ENCODE peak calls at places on chromosomes 13 and 19, in ten cellular contexts. One of them, this sample, is unnamed. For H3K4me1, the result is how much of the 10 kb centered on the place peaks cover.

GRCh38 chr19:51211833-51212232 is 13.0 kb upstream of the CD33 start:
- DNase-seq in astrocyte: no peak
- DNase-seq in heart left ventricle: no peak
- DNase-seq in cardiac muscle cell: no peak
- DNase-seq in esophagus muscularis mucosa: no peak
- DNase-seq in neuronal stem cell: no peak
- DNase-seq in IMR-90: no peak
- DNase-seq in psoas muscle: no peak
- DNase-seq in transverse colon: no peak
- DNase-seq in mucosa of descending colon: no peak
- DNase-seq in this sample: no peak

GRCh38 chr13:112690242-112690943 is 555 bp downstream of the ATP11A start:
- DNase-seq in IMR-90: peak
- DNase-seq in cardiac muscle cell: peak
- DNase-seq in astrocyte: peak
- DNase-seq in heart left ventricle: peak
- DNase-seq in mucosa of descending colon: peak
- DNase-seq in esophagus muscularis mucosa: no peak
- DNase-seq in transverse colon: peak
- DNase-seq in neuronal stem cell: no peak
- DNase-seq in psoas muscle: peak
- DNase-seq in this sample: no peak

GRCh38 chr19:49613374-49613773 is 22.4 kb downstream of the PRR12 start:
- DNase-seq in transverse colon: no peak
- DNase-seq in mucosa of descending colon: no peak
- DNase-seq in esophagus muscularis mucosa: no peak
- DNase-seq in neuronal stem cell: no peak
- DNase-seq in heart left ventricle: no peak
- DNase-seq in cardiac muscle cell: no peak
- DNase-seq in IMR-90: no peak
- DNase-seq in astrocyte: no peak
- DNase-seq in psoas muscle: no peak
- DNase-seq in this sample: no peak

GRCh38 chr19:27529158-27529557 is 1683.8 kb downstream of the UQCRFS1 start:
- DNase-seq in psoas muscle: no peak
- DNase-seq in neuronal stem cell: no peak
- DNase-seq in astrocyte: no peak
- DNase-seq in esophagus muscularis mucosa: no peak
- DNase-seq in mucosa of descending colon: no peak
- DNase-seq in cardiac muscle cell: no peak
- DNase-seq in transverse colon: no peak
- DNase-seq in IMR-90: no peak
- DNase-seq in heart left ventricle: no peak
- DNase-seq in this sample: no peak

GRCh38 chr13:83929147-83929546 is 46.9 kb upstream of the SLITRK1 start:
- DNase-seq in esophagus muscularis mucosa: no peak
- DNase-seq in psoas muscle: no peak
- DNase-seq in IMR-90: no peak
- DNase-seq in heart left ventricle: no peak
- DNase-seq in mucosa of descending colon: no peak
- DNase-seq in transverse colon: no peak
- DNase-seq in cardiac muscle cell: no peak
- DNase-seq in astrocyte: no peak
- DNase-seq in neuronal stem cell: no peak
- DNase-seq in this sample: no peak

GRCh38 chr19:4654437-4655361 is 15.4 kb downstream of the TNFAIP8L1 start:
- DNase-seq in heart left ventricle: no peak
- DNase-seq in astrocyte: no peak
- DNase-seq in IMR-90: no peak
- DNase-seq in psoas muscle: no peak
- DNase-seq in cardiac muscle cell: no peak
- DNase-seq in mucosa of descending colon: no peak
- DNase-seq in neuronal stem cell: no peak
- DNase-seq in transverse colon: no peak
- DNase-seq in esophagus muscularis mucosa: no peak
- DNase-seq in this sample: no peak

GRCh38 chr13:52925775-52926285 is 77.4 kb upstream of the PCDH8 start:
- DNase-seq in psoas muscle: peak
- DNase-seq in mucosa of descending colon: no peak
- DNase-seq in cardiac muscle cell: peak
- DNase-seq in IMR-90: no peak
- DNase-seq in heart left ventricle: peak
- DNase-seq in esophagus muscularis mucosa: no peak
- DNase-seq in astrocyte: no peak
- DNase-seq in transverse colon: no peak
- DNase-seq in neuronal stem cell: no peak
- DNase-seq in this sample: no peak

GRCh38 chr13:61149333-61149730 is 266.3 kb downstream of the PCDH20 start:
- DNase-seq in astrocyte: peak
- DNase-seq in esophagus muscularis mucosa: no peak
- DNase-seq in neuronal stem cell: peak
- DNase-seq in cardiac muscle cell: no peak
- DNase-seq in heart left ventricle: no peak
- DNase-seq in psoas muscle: no peak
- DNase-seq in IMR-90: no peak
- DNase-seq in mucosa of descending colon: no peak
- DNase-seq in transverse colon: no peak
- DNase-seq in this sample: no peak

GRCh38 chr13:76387561-76387960 is 498.6 kb downstream of the KCTD12 start:
- DNase-seq in psoas muscle: no peak
- DNase-seq in astrocyte: no peak
- DNase-seq in heart left ventricle: no peak
- DNase-seq in mucosa of descending colon: no peak
- DNase-seq in neuronal stem cell: no peak
- DNase-seq in IMR-90: no peak
- DNase-seq in cardiac muscle cell: no peak
- DNase-seq in transverse colon: no peak
- DNase-seq in esophagus muscularis mucosa: no peak
- DNase-seq in this sample: no peak

GRCh38 chr13:46146898-46147297 is 35.1 kb downstream of the LCP1 start:
- DNase-seq in mucosa of descending colon: no peak
- DNase-seq in cardiac muscle cell: peak
- DNase-seq in astrocyte: no peak
- DNase-seq in transverse colon: no peak
- DNase-seq in psoas muscle: no peak
- DNase-seq in heart left ventricle: no peak
- DNase-seq in neuronal stem cell: no peak
- DNase-seq in IMR-90: no peak
- DNase-seq in esophagus muscularis mucosa: no peak
- DNase-seq in this sample: no peak

GRCh38 chr19:39130337-39131254 is 5.0 kb downstream of the PAK4 start:
- DNase-seq in cardiac muscle cell: no peak
- DNase-seq in astrocyte: no peak
- DNase-seq in mucosa of descending colon: no peak
- DNase-seq in neuronal stem cell: no peak
- DNase-seq in transverse colon: no peak
- DNase-seq in heart left ventricle: peak
- DNase-seq in IMR-90: no peak
- DNase-seq in esophagus muscularis mucosa: no peak
- DNase-seq in psoas muscle: no peak
- DNase-seq in this sample: no peak

GRCh38 chr19:39133431-39134270 is 8.1 kb downstream of the PAK4 start:
- DNase-seq in mucosa of descending colon: peak
- DNase-seq in heart left ventricle: no peak
- DNase-seq in psoas muscle: no peak
- DNase-seq in astrocyte: no peak
- DNase-seq in transverse colon: peak
- DNase-seq in IMR-90: no peak
- DNase-seq in esophagus muscularis mucosa: no peak
- DNase-seq in cardiac muscle cell: peak
- DNase-seq in neuronal stem cell: no peak
- DNase-seq in this sample: peak

GRCh38 chr19:39135701-39136100 is 10.1 kb downstream of the PAK4 start:
- DNase-seq in astrocyte: no peak
- DNase-seq in cardiac muscle cell: no peak
- DNase-seq in heart left ventricle: no peak
- DNase-seq in mucosa of descending colon: no peak
- DNase-seq in IMR-90: no peak
- DNase-seq in esophagus muscularis mucosa: no peak
- DNase-seq in psoas muscle: no peak
- DNase-seq in neuronal stem cell: no peak
- DNase-seq in transverse colon: no peak
- DNase-seq in this sample: no peak

GRCh38 chr19:39131255-39131755 is 5.7 kb downstream of the PAK4 start:
- DNase-seq in neuronal stem cell: no peak
- DNase-seq in transverse colon: no peak
- DNase-seq in esophagus muscularis mucosa: no peak
- DNase-seq in psoas muscle: peak
- DNase-seq in heart left ventricle: peak
- DNase-seq in astrocyte: no peak
- DNase-seq in cardiac muscle cell: no peak
- DNase-seq in mucosa of descending colon: no peak
- DNase-seq in IMR-90: peak
- DNase-seq in this sample: no peak

DNA sequence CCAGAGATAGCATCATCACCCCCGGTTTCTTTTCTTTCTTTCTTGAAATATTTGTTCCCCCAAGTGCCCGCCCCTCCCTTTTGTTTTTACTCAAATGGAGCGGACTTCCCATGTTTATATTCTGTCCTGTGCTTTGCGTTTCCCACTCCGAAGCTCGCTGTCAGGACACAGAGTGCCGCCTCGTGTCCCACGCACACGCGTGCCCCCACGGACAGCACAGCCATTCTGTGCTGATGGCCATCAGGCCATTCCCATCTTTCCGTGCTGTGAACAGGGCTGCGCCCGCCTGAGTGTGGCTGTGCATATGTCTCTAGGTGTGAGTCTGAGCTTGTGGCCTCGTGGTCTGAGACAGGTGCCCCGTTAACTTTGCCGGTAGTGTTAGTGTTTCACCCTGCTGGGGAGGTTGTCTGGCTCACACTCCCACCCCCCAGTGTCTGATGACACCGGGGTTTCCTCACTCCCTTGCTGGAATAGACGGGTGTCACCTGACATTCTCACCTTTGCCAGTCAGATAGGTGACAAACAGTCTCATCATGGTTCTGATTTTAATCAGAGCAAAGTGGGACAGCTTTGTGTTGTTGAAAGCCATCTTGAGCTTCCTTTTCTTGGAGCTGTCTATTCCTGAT is 6.9 kb downstream of the PAK4 start:
- DNase-seq in IMR-90: no peak
- DNase-seq in mucosa of descending colon: no peak
- DNase-seq in transverse colon: no peak
- DNase-seq in neuronal stem cell: no peak
- DNase-seq in heart left ventricle: no peak
- DNase-seq in cardiac muscle cell: no peak
- DNase-seq in astrocyte: no peak
- DNase-seq in esophagus muscularis mucosa: no peak
- DNase-seq in psoas muscle: no peak
- DNase-seq in this sample: no peak
- H3K4me1 ChIP-seq in IMR-90: under half
- H3K4me1 ChIP-seq in mucosa of descending colon: half or more
- H3K4me1 ChIP-seq in transverse colon: half or more
- H3K4me1 ChIP-seq in neuronal stem cell: under half
- H3K4me1 ChIP-seq in heart left ventricle: under half
- H3K4me1 ChIP-seq in cardiac muscle cell: under half
- H3K4me1 ChIP-seq in astrocyte: under half
- H3K4me1 ChIP-seq in esophagus muscularis mucosa: half or more
- H3K4me1 ChIP-seq in psoas muscle: under half
- H3K4me1 ChIP-seq in this sample: under half

GRCh38 chr19:8461891-8462290 is 17.1 kb downstream of the HNRNPM start:
- DNase-seq in mucosa of descending colon: no peak
- DNase-seq in astrocyte: no peak
- DNase-seq in esophagus muscularis mucosa: no peak
- DNase-seq in heart left ventricle: no peak
- DNase-seq in cardiac muscle cell: no peak
- DNase-seq in IMR-90: no peak
- DNase-seq in transverse colon: no peak
- DNase-seq in neuronal stem cell: no peak
- DNase-seq in psoas muscle: no peak
- DNase-seq in this sample: no peak
- H3K4me1 ChIP-seq in mucosa of descending colon: under half
- H3K4me1 ChIP-seq in astrocyte: under half
- H3K4me1 ChIP-seq in esophagus muscularis mucosa: half or more
- H3K4me1 ChIP-seq in heart left ventricle: half or more
- H3K4me1 ChIP-seq in cardiac muscle cell: under half
- H3K4me1 ChIP-seq in IMR-90: under half
- H3K4me1 ChIP-seq in transverse colon: under half
- H3K4me1 ChIP-seq in neuronal stem cell: under half
- H3K4me1 ChIP-seq in psoas muscle: half or more
- H3K4me1 ChIP-seq in this sample: half or more

GRCh38 chr19:17718988-17719711 is at the start of gene MAP1S:
- DNase-seq in esophagus muscularis mucosa: no peak
- DNase-seq in psoas muscle: peak
- DNase-seq in IMR-90: peak
- DNase-seq in mucosa of descending colon: peak
- DNase-seq in heart left ventricle: peak
- DNase-seq in neuronal stem cell: peak
- DNase-seq in transverse colon: peak
- DNase-seq in astrocyte: peak
- DNase-seq in cardiac muscle cell: peak
- DNase-seq in this sample: peak

GRCh38 chr19:17716309-17716929 is 2.9 kb upstream of the MAP1S start:
- DNase-seq in IMR-90: no peak
- DNase-seq in astrocyte: no peak
- DNase-seq in heart left ventricle: no peak
- DNase-seq in psoas muscle: no peak
- DNase-seq in esophagus muscularis mucosa: no peak
- DNase-seq in cardiac muscle cell: no peak
- DNase-seq in mucosa of descending colon: no peak
- DNase-seq in neuronal stem cell: no peak
- DNase-seq in transverse colon: no peak
- DNase-seq in this sample: no peak

GRCh38 chr19:17720487-17720839 is 1.2 kb downstream of the MAP1S start:
- DNase-seq in IMR-90: no peak
- DNase-seq in esophagus muscularis mucosa: no peak
- DNase-seq in cardiac muscle cell: no peak
- DNase-seq in neuronal stem cell: no peak
- DNase-seq in transverse colon: no peak
- DNase-seq in psoas muscle: no peak
- DNase-seq in heart left ventricle: no peak
- DNase-seq in mucosa of descending colon: no peak
- DNase-seq in astrocyte: no peak
- DNase-seq in this sample: no peak

GRCh38 chr19:17719730-17720486 is 628 bp downstream of the MAP1S start:
- DNase-seq in mucosa of descending colon: peak
- DNase-seq in neuronal stem cell: no peak
- DNase-seq in astrocyte: no peak
- DNase-seq in esophagus muscularis mucosa: no peak
- DNase-seq in transverse colon: peak
- DNase-seq in cardiac muscle cell: no peak
- DNase-seq in IMR-90: no peak
- DNase-seq in psoas muscle: no peak
- DNase-seq in heart left ventricle: no peak
- DNase-seq in this sample: peak

GRCh38 chr19:17718467-17718987 is 753 bp upstream of the MAP1S start:
- DNase-seq in esophagus muscularis mucosa: no peak
- DNase-seq in neuronal stem cell: no peak
- DNase-seq in mucosa of descending colon: no peak
- DNase-seq in heart left ventricle: no peak
- DNase-seq in transverse colon: no peak
- DNase-seq in cardiac muscle cell: no peak
- DNase-seq in IMR-90: no peak
- DNase-seq in psoas muscle: no peak
- DNase-seq in astrocyte: no peak
- DNase-seq in this sample: no peak
- H3K4me1 ChIP-seq in esophagus muscularis mucosa: half or more
- H3K4me1 ChIP-seq in neuronal stem cell: under half
- H3K4me1 ChIP-seq in mucosa of descending colon: under half
- H3K4me1 ChIP-seq in heart left ventricle: under half
- H3K4me1 ChIP-seq in transverse colon: under half
- H3K4me1 ChIP-seq in cardiac muscle cell: under half
- H3K4me1 ChIP-seq in IMR-90: under half
- H3K4me1 ChIP-seq in psoas muscle: under half
- H3K4me1 ChIP-seq in astrocyte: under half
- H3K4me1 ChIP-seq in this sample: under half

GRCh38 chr13:65268009-65268408 is 1962.1 kb downstream of the PCDH9 start:
- DNase-seq in heart left ventricle: no peak
- DNase-seq in psoas muscle: no peak
- DNase-seq in astrocyte: no peak
- DNase-seq in cardiac muscle cell: no peak
- DNase-seq in neuronal stem cell: no peak
- DNase-seq in transverse colon: no peak
- DNase-seq in IMR-90: no peak
- DNase-seq in esophagus muscularis mucosa: no peak
- DNase-seq in mucosa of descending colon: no peak
- DNase-seq in this sample: no peak
- H3K4me1 ChIP-seq in heart left ventricle: under half
- H3K4me1 ChIP-seq in psoas muscle: under half
- H3K4me1 ChIP-seq in astrocyte: under half
- H3K4me1 ChIP-seq in cardiac muscle cell: under half
- H3K4me1 ChIP-seq in neuronal stem cell: under half
- H3K4me1 ChIP-seq in transverse colon: under half
- H3K4me1 ChIP-seq in IMR-90: under half
- H3K4me1 ChIP-seq in esophagus muscularis mucosa: under half
- H3K4me1 ChIP-seq in mucosa of descending colon: under half
- H3K4me1 ChIP-seq in this sample: under half